ENCODE peak calls at places on chromosomes 2 and 18, in five cellular contexts. One of them, this sample, is unnamed.

GRCh38 chr2:231800493-231801091 is 14.3 kb downstream of the COPS7B start:
- DNase-seq in neural crest cell: peak; percentile 55
- DNase-seq in HepG2: peak; percentile 55
- DNase-seq in fibroblast of the aortic adventitia: peak; percentile 47
- DNase-seq in Peyer's patch: no peak
- DNase-seq in this sample: no peak

GRCh38 chr2:234968633-234969328 is 17.0 kb downstream of the SH3BP4 start:
- DNase-seq in Peyer's patch: no peak
- DNase-seq in neural crest cell: no peak
- DNase-seq in HepG2: no peak
- DNase-seq in fibroblast of the aortic adventitia: no peak
- DNase-seq in this sample: no peak

GRCh38 chr2:74441111-74441689 is 537 bp downstream of the RTKN start:
- DNase-seq in HepG2: no peak
- DNase-seq in neural crest cell: no peak
- DNase-seq in fibroblast of the aortic adventitia: no peak
- DNase-seq in Peyer's patch: no peak
- DNase-seq in this sample: no peak

GRCh38 chr2:219578811-219579210 is 6.7 kb downstream of the INHA start:
- DNase-seq in neural crest cell: no peak
- DNase-seq in fibroblast of the aortic adventitia: peak; percentile 24
- DNase-seq in HepG2: no peak
- DNase-seq in Peyer's patch: no peak
- DNase-seq in this sample: no peak

GRCh38 chr2:579351-579886 is 97.8 kb downstream of the TMEM18 start:
- DNase-seq in fibroblast of the aortic adventitia: no peak
- DNase-seq in Peyer's patch: no peak
- DNase-seq in HepG2: no peak
- DNase-seq in neural crest cell: no peak
- DNase-seq in this sample: no peak

GRCh38 chr2:147214900-147215299 is 629.9 kb upstream of the ACVR2A start:
- DNase-seq in fibroblast of the aortic adventitia: no peak
- DNase-seq in neural crest cell: no peak
- DNase-seq in Peyer's patch: no peak
- DNase-seq in HepG2: no peak
- DNase-seq in this sample: no peak

GRCh38 chr2:219455635-219456034 is 21.0 kb downstream of the SPEG start:
- DNase-seq in fibroblast of the aortic adventitia: no peak
- DNase-seq in Peyer's patch: no peak
- DNase-seq in neural crest cell: no peak
- DNase-seq in HepG2: no peak
- DNase-seq in this sample: no peak

GRCh38 chr2:195620499-195620898 is 36.5 kb upstream of the SLC39A10 start:
- DNase-seq in neural crest cell: no peak
- DNase-seq in Peyer's patch: no peak
- DNase-seq in HepG2: no peak
- DNase-seq in fibroblast of the aortic adventitia: no peak
- DNase-seq in this sample: no peak

GRCh38 chr2:91477731-91478672 is 2786.5 kb downstream of the RPIA start:
- DNase-seq in Peyer's patch: peak; percentile 77
- DNase-seq in neural crest cell: no peak
- DNase-seq in fibroblast of the aortic adventitia: no peak
- DNase-seq in HepG2: no peak
- DNase-seq in this sample: peak; percentile 93

GRCh38 chr18:9092665-9093064 is 9.8 kb upstream of the NDUFV2 start:
- DNase-seq in Peyer's patch: no peak
- DNase-seq in neural crest cell: no peak
- DNase-seq in fibroblast of the aortic adventitia: peak; percentile 45
- DNase-seq in HepG2: peak; percentile 97
- DNase-seq in this sample: no peak

GRCh38 chr2:152486048-152486736 is 151.2 kb downstream of the FMNL2 start:
- DNase-seq in Peyer's patch: no peak
- DNase-seq in neural crest cell: no peak
- DNase-seq in fibroblast of the aortic adventitia: no peak
- DNase-seq in HepG2: peak; percentile 99
- DNase-seq in this sample: no peak

GRCh38 chr2:28325567-28326468 is 66.8 kb upstream of the FOSL2 start:
- DNase-seq in neural crest cell: no peak
- DNase-seq in fibroblast of the aortic adventitia: no peak
- DNase-seq in HepG2: no peak
- DNase-seq in Peyer's patch: no peak
- DNase-seq in this sample: no peak

GRCh38 chr2:36988008-36988407 is 21.7 kb upstream of the STRN start:
- DNase-seq in fibroblast of the aortic adventitia: no peak
- DNase-seq in Peyer's patch: no peak
- DNase-seq in HepG2: peak; percentile 23
- DNase-seq in neural crest cell: no peak
- DNase-seq in this sample: no peak

GRCh38 chr2:88016948-88017779 is 817 bp upstream of the RNU2-63P start:
- DNase-seq in neural crest cell: no peak
- DNase-seq in fibroblast of the aortic adventitia: peak; percentile 8
- DNase-seq in Peyer's patch: no peak
- DNase-seq in HepG2: peak; percentile 75
- DNase-seq in this sample: peak; percentile 83

GRCh38 chr18:55113800-55114199 is 154.5 kb upstream of the CCDC68 start:
- DNase-seq in fibroblast of the aortic adventitia: no peak
- DNase-seq in Peyer's patch: no peak
- DNase-seq in neural crest cell: no peak
- DNase-seq in HepG2: no peak
- DNase-seq in this sample: no peak

GRCh38 chr18:50819027-50819726 is 639 bp downstream of the MRO start:
- DNase-seq in HepG2: peak; percentile 56
- DNase-seq in neural crest cell: peak; percentile 7
- DNase-seq in fibroblast of the aortic adventitia: peak; percentile 47
- DNase-seq in Peyer's patch: peak; percentile 79
- DNase-seq in this sample: no peak

GRCh38 chr2:68849579-68850030 is 21.6 kb downstream of the BMP10 start:
- DNase-seq in Peyer's patch: no peak
- DNase-seq in HepG2: peak; percentile 46
- DNase-seq in neural crest cell: no peak
- DNase-seq in fibroblast of the aortic adventitia: peak; percentile 21
- DNase-seq in this sample: no peak

GRCh38 chr2:12048551-12048950 is 302.1 kb downstream of the LPIN1 start:
- DNase-seq in neural crest cell: no peak
- DNase-seq in fibroblast of the aortic adventitia: no peak
- DNase-seq in HepG2: no peak
- DNase-seq in Peyer's patch: no peak
- DNase-seq in this sample: no peak

GRCh38 chr2:175744000-175744399 is 258.1 kb downstream of the LNPK start:
- DNase-seq in neural crest cell: no peak
- DNase-seq in Peyer's patch: no peak
- DNase-seq in HepG2: no peak
- DNase-seq in fibroblast of the aortic adventitia: no peak
- DNase-seq in this sample: no peak

GRCh38 chr2:207995887-207996286 is 29.4 kb downstream of the PLEKHM3 start:
- DNase-seq in Peyer's patch: no peak
- DNase-seq in HepG2: no peak
- DNase-seq in neural crest cell: no peak
- DNase-seq in fibroblast of the aortic adventitia: no peak
- DNase-seq in this sample: no peak

GRCh38 chr2:172288603-172289002 is 138.8 kb upstream of the ITGA6 start:
- DNase-seq in neural crest cell: no peak
- DNase-seq in fibroblast of the aortic adventitia: no peak
- DNase-seq in HepG2: no peak
- DNase-seq in Peyer's patch: no peak
- DNase-seq in this sample: no peak

GRCh38 chr2:216565946-216566345 is 67.3 kb upstream of the IGFBP2 start:
- DNase-seq in HepG2: peak; percentile 59
- DNase-seq in Peyer's patch: no peak
- DNase-seq in fibroblast of the aortic adventitia: no peak
- DNase-seq in neural crest cell: no peak
- DNase-seq in this sample: no peak

GRCh38 chr2:69298261-69298660 is 88.8 kb downstream of the GFPT1 start:
- DNase-seq in HepG2: peak; percentile 37
- DNase-seq in neural crest cell: no peak
- DNase-seq in fibroblast of the aortic adventitia: peak; percentile 86
- DNase-seq in Peyer's patch: no peak
- DNase-seq in this sample: no peak

GRCh38 chr18:31440787-31441186 is 6.8 kb upstream of the DSG3 start:
- DNase-seq in HepG2: no peak
- DNase-seq in neural crest cell: no peak
- DNase-seq in Peyer's patch: no peak
- DNase-seq in fibroblast of the aortic adventitia: no peak
- DNase-seq in this sample: no peak

GRCh38 chr2:170648037-170648436 is 67.1 kb upstream of the SP5 start:
- DNase-seq in fibroblast of the aortic adventitia: no peak
- DNase-seq in Peyer's patch: no peak
- DNase-seq in HepG2: no peak
- DNase-seq in neural crest cell: no peak
- DNase-seq in this sample: no peak

GRCh38 chr2:121377676-121378075 is 92.7 kb upstream of the TFCP2L1 start:
- DNase-seq in Peyer's patch: no peak
- DNase-seq in fibroblast of the aortic adventitia: no peak
- DNase-seq in HepG2: no peak
- DNase-seq in neural crest cell: no peak
- DNase-seq in this sample: no peak

GRCh38 chr18:59498687-59499086 is 139.6 kb upstream of the LMAN1 start:
- DNase-seq in Peyer's patch: no peak
- DNase-seq in HepG2: no peak
- DNase-seq in neural crest cell: no peak
- DNase-seq in fibroblast of the aortic adventitia: peak; percentile 57
- DNase-seq in this sample: no peak

GRCh38 chr2:171404258-171404657 is 29.5 kb downstream of the METTL8 start:
- DNase-seq in HepG2: peak; percentile 46
- DNase-seq in neural crest cell: no peak
- DNase-seq in fibroblast of the aortic adventitia: peak; percentile 53
- DNase-seq in Peyer's patch: no peak
- DNase-seq in this sample: no peak

GRCh38 chr18:67731853-67732252 is 215.3 kb upstream of the DSEL start:
- DNase-seq in Peyer's patch: no peak
- DNase-seq in neural crest cell: no peak
- DNase-seq in HepG2: no peak
- DNase-seq in fibroblast of the aortic adventitia: peak; percentile 37
- DNase-seq in this sample: no peak

GRCh38 chr2:232937278-232937906 is 67.3 kb downstream of the SNORC start:
- DNase-seq in neural crest cell: no peak
- DNase-seq in fibroblast of the aortic adventitia: peak; percentile 72
- DNase-seq in HepG2: peak; percentile 68
- DNase-seq in Peyer's patch: no peak
- DNase-seq in this sample: no peak

GRCh38 chr2:227411320-227411989 is 23.7 kb upstream of the SCYGR1 start:
- DNase-seq in Peyer's patch: no peak
- DNase-seq in fibroblast of the aortic adventitia: no peak
- DNase-seq in HepG2: no peak
- DNase-seq in neural crest cell: no peak
- DNase-seq in this sample: peak; percentile 21

GRCh38 chr18:2986150-2986865 is 26.6 kb downstream of the LPIN2 start:
- DNase-seq in fibroblast of the aortic adventitia: peak; percentile 57
- DNase-seq in neural crest cell: no peak
- DNase-seq in Peyer's patch: no peak
- DNase-seq in HepG2: peak; percentile 80
- DNase-seq in this sample: no peak

GRCh38 chr18:61589053-61589723 is 256.0 kb downstream of the CDH20 start:
- DNase-seq in HepG2: no peak
- DNase-seq in fibroblast of the aortic adventitia: no peak
- DNase-seq in Peyer's patch: no peak
- DNase-seq in neural crest cell: no peak
- DNase-seq in this sample: no peak

GRCh38 chr2:138275881-138276280 is 225.7 kb upstream of the SPOPL start:
- DNase-seq in fibroblast of the aortic adventitia: no peak
- DNase-seq in Peyer's patch: no peak
- DNase-seq in HepG2: peak; percentile 88
- DNase-seq in neural crest cell: no peak
- DNase-seq in this sample: no peak

GRCh38 chr2:32360416-32360815 is 3.6 kb downstream of the BIRC6 start:
- DNase-seq in neural crest cell: no peak
- DNase-seq in Peyer's patch: no peak
- DNase-seq in fibroblast of the aortic adventitia: peak; percentile 44
- DNase-seq in HepG2: no peak
- DNase-seq in this sample: no peak

GRCh38 chr18:50662177-50662576 is 102.3 kb downstream of the MAPK4 start:
- DNase-seq in HepG2: peak; percentile 21
- DNase-seq in neural crest cell: no peak
- DNase-seq in Peyer's patch: no peak
- DNase-seq in fibroblast of the aortic adventitia: peak; percentile 1
- DNase-seq in this sample: no peak

GRCh38 chr2:30417253-30417652 is 29.8 kb upstream of the LCLAT1 start:
- DNase-seq in HepG2: no peak
- DNase-seq in Peyer's patch: no peak
- DNase-seq in neural crest cell: no peak
- DNase-seq in fibroblast of the aortic adventitia: peak; percentile 52
- DNase-seq in this sample: no peak

GRCh38 chr2:65974067-65974723 is 460.7 kb upstream of the MEIS1 start:
- DNase-seq in neural crest cell: no peak
- DNase-seq in HepG2: no peak
- DNase-seq in fibroblast of the aortic adventitia: no peak
- DNase-seq in Peyer's patch: no peak
- DNase-seq in this sample: no peak
- TF ChIP-seq CTCF in neural crest cell: no peak
- TF ChIP-seq CTCF in HepG2: no peak
- TF ChIP-seq CTCF in fibroblast of the aortic adventitia: no peak
- TF ChIP-seq CTCF in Peyer's patch: no peak
- TF ChIP-seq CTCF in this sample: no peak

DNA sequence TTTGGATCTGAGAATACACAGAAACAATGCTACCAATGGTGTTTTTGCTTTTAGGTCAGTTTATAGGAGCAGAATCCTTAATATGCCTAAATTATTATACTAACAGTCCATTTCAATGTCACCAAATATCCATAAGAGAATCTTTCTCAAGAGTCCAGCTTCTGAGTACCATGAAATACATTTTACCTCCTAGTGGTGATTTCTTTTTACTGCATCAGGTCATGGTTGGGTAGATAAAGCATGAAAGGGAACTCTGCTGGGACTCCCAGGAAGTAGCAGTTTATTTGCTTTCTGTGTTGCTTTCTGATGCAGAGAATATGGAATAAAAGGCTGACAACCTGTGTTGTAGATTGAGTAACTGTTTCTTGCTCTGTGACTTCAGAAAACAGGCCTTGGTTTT is 115.6 kb downstream of the PPP1R1C start:
- DNase-seq in HepG2: peak; percentile 13
- DNase-seq in neural crest cell: no peak
- DNase-seq in fibroblast of the aortic adventitia: no peak
- DNase-seq in Peyer's patch: no peak
- DNase-seq in this sample: no peak
- TF ChIP-seq CTCF in HepG2: no peak
- TF ChIP-seq CTCF in neural crest cell: peak; percentile 58
- TF ChIP-seq CTCF in fibroblast of the aortic adventitia: peak; percentile 14
- TF ChIP-seq CTCF in Peyer's patch: no peak
- TF ChIP-seq CTCF in this sample: peak; percentile 27

DNA sequence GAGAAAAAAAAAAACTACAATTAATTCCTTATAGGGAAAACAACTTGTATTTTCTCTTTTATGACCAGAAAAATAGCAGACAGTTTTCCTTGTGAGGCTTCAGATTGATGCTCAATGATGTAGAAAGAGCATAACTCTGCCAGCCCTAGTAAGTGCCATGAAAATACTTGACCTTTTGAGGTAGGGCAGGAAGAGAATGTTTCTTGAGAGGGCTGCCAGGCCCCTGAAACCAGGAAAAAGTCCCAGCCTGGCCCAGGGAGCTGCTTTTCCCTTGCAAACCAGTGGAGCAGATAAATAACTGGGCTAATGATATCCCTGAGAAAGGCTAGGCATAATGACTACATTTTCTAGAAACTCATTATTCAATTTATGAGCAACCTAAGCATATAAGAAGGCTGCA is 126.8 kb downstream of the SLC8A1 start:
- DNase-seq in HepG2: no peak
- DNase-seq in Peyer's patch: no peak
- DNase-seq in neural crest cell: no peak
- DNase-seq in fibroblast of the aortic adventitia: no peak
- DNase-seq in this sample: no peak
- TF ChIP-seq CTCF in HepG2: no peak
- TF ChIP-seq CTCF in Peyer's patch: no peak
- TF ChIP-seq CTCF in neural crest cell: no peak
- TF ChIP-seq CTCF in fibroblast of the aortic adventitia: no peak
- TF ChIP-seq CTCF in this sample: no peak

GRCh38 chr2:168988755-168989154 is 42.4 kb downstream of the ABCB11 start:
- DNase-seq in fibroblast of the aortic adventitia: no peak
- DNase-seq in neural crest cell: no peak
- DNase-seq in Peyer's patch: no peak
- DNase-seq in HepG2: no peak
- DNase-seq in this sample: no peak
- TF ChIP-seq CTCF in fibroblast of the aortic adventitia: no peak
- TF ChIP-seq CTCF in neural crest cell: no peak
- TF ChIP-seq CTCF in Peyer's patch: no peak
- TF ChIP-seq CTCF in HepG2: no peak
- TF ChIP-seq CTCF in this sample: no peak

This sample was measured in osteocyte.